ENCODE peak calls at places on chromosomes 13 and 19, in seven cellular contexts. B is A549; J is EL; Q is stimulated activated naive CD4-positive, alpha-beta T cell; N is SHP77; U is stimulated activated CD4-positive, alpha-beta T cell treated with anti-CD3 and anti-CD28 coated beads, Interleukin-15, amount 100 ng/mL, for 24 hours; S is occipital lobe. P is an unnamed sample.

GRCh38 chr19:10454267-10454666 is 33.9 kb downstream of the PDE4A start:
- DNase-seq in B (no peak), J (no peak), Q (no peak), N (no peak), U (no peak), S (peak), P (no peak)

GRCh38 chr19:45553464-45553863 is 31.1 kb downstream of the OPA3 start:
- DNase-seq in B (no peak), J (no peak), Q (no peak), N (no peak), U (no peak), S (peak), P (no peak)

GRCh38 chr13:57632276-57633140 is 964 bp downstream of the PCDH17 start:
- DNase-seq in B (no peak), J (no peak), Q (no peak), N (no peak), U (peak), S (peak), P (peak)

GRCh38 chr19:13014921-13015280 is 19.6 kb downstream of the NFIX start:
- DNase-seq in B (no peak), J (no peak), Q (no peak), N (no peak), U (no peak), S (no peak), P (no peak)

GRCh38 chr19:1787116-1787515 is 25.0 kb downstream of the ATP8B3 start:
- DNase-seq in B (no peak), J (no peak), Q (no peak), N (no peak), U (no peak), S (no peak), P (no peak)

GRCh38 chr13:80161219-80161618 is 179.7 kb downstream of the SPRY2 start:
- DNase-seq in B (no peak), J (no peak), Q (no peak), N (no peak), U (no peak), S (no peak), P (no peak)

GRCh38 chr19:47032171-47032811 is 12.7 kb downstream of the NPAS1 start:
- DNase-seq in B (peak), J (no peak), Q (peak), N (peak), U (peak), S (no peak), P (peak)

GRCh38 chr13:21481359-21481758 is 22.3 kb upstream of the ZDHHC20 start:
- DNase-seq in B (no peak), J (no peak), Q (no peak), N (no peak), U (no peak), S (no peak), P (no peak)

GRCh38 chr19:13243971-13244370 is 93.8 kb downstream of the IER2 start:
- DNase-seq in B (no peak), J (no peak), Q (no peak), N (no peak), U (no peak), S (no peak), P (no peak)

GRCh38 chr13:28533049-28533436 is 38.1 kb upstream of the FLT1 start:
- DNase-seq in B (no peak), J (peak), Q (no peak), N (no peak), U (no peak), S (no peak), P (no peak)

GRCh38 chr13:114141261-114141996 is 9.0 kb upstream of the RASA3 start:
- DNase-seq in B (no peak), J (no peak), Q (no peak), N (no peak), U (no peak), S (no peak), P (no peak)

GRCh38 chr19:3482507-3483225 is 575 bp downstream of the SMIM44 start:
- DNase-seq in B (no peak), J (no peak), Q (no peak), N (no peak), U (no peak), S (no peak), P (no peak)

GRCh38 chr13:65378943-65379519 is 1851.1 kb downstream of the PCDH9 start:
- DNase-seq in B (no peak), J (peak), Q (no peak), N (no peak), U (no peak), S (no peak), P (no peak)

GRCh38 chr19:50870417-50871089 is 2.7 kb upstream of the KLK2 start:
- DNase-seq in B (peak), J (no peak), Q (no peak), N (peak), U (peak), S (no peak), P (peak)

GRCh38 chr19:45506991-45507863 is at the start of gene VASP:
- DNase-seq in B (peak), J (peak), Q (peak), N (peak), U (peak), S (peak), P (peak)

GRCh38 chr19:12997225-12997966 is 2.1 kb downstream of the NFIX start:
- DNase-seq in B (no peak), J (no peak), Q (no peak), N (no peak), U (no peak), S (no peak), P (no peak)

GRCh38 chr13:38348890-38349289 is 761 bp upstream of the UFM1 start:
- DNase-seq in B (peak), J (peak), Q (no peak), N (no peak), U (peak), S (no peak), P (peak)

GRCh38 chr13:37225414-37226047 is 120.1 kb upstream of the CSNK1A1L start:
- DNase-seq in B (no peak), J (peak), Q (no peak), N (no peak), U (no peak), S (no peak), P (no peak)

P was measured in activated CD8-positive, alpha-beta T cell treated with anti-CD3 and anti-CD28 coated beads for 36 hours.